ENCODE peak calls at places on chromosomes 13 and 19, in eight cellular contexts. G, Q, V, S, R, H, B and W are unnamed samples.

GRCh38 chr13:59531571-59532091 is 632.1 kb downstream of the DIAPH3 start:
- DNase-seq in V (peak), S (peak), B (no peak), G (no peak), Q (peak), H (no peak), R (peak), W (peak)

GRCh38 chr13:107770541-107770940 is 444.8 kb downstream of the LIG4 start:
- DNase-seq in G (no peak), S (no peak), B (no peak), V (no peak), Q (no peak), R (no peak), H (no peak), W (no peak)

GRCh38 chr19:3291644-3292043 is 67.2 kb downstream of the CELF5 start:
- DNase-seq in B (no peak), S (no peak), V (no peak), R (no peak), G (no peak), Q (no peak), H (no peak), W (no peak)

GRCh38 chr19:41872775-41873647 is 4.1 kb upstream of the CD79A start:
- DNase-seq in R (peak), S (peak), G (peak), H (peak), Q (no peak), V (peak), B (peak), W (peak)

GRCh38 chr19:41753159-41753558 is 2.2 kb upstream of the CEACAM6 start:
- DNase-seq in Q (no peak), B (peak), S (peak), V (peak), G (peak), H (peak), R (peak), W (peak)

GRCh38 chr19:4971424-4971793 is 2.5 kb downstream of the KDM4B start:
- DNase-seq in G (peak), V (no peak), R (peak), S (no peak), H (no peak), Q (no peak), B (no peak), W (peak)

GRCh38 chr19:50969413-50969760 is at the start of gene KLK6:
- DNase-seq in G (no peak), H (no peak), V (no peak), R (no peak), S (no peak), B (no peak), Q (no peak), W (no peak)

GRCh38 chr19:41753936-41754529 is 1.3 kb upstream of the CEACAM6 start:
- DNase-seq in V (peak), S (peak), G (peak), H (peak), R (peak), Q (no peak), B (peak), W (peak)

GRCh38 chr19:54014920-54015560 is 23.6 kb downstream of the CACNG6 start:
- DNase-seq in R (no peak), V (no peak), B (no peak), H (no peak), S (no peak), Q (no peak), G (no peak), W (peak)

GRCh38 chr13:24267283-24267682 is 42.1 kb upstream of the C1QTNF9 start:
- DNase-seq in H (no peak), B (no peak), S (no peak), V (no peak), R (no peak), G (no peak), Q (no peak), W (no peak)

GRCh38 chr19:4051175-4052101 is 15.3 kb downstream of the ZBTB7A start:
- DNase-seq in H (no peak), G (no peak), B (no peak), V (no peak), R (peak), Q (no peak), S (no peak), W (no peak)

GRCh38 chr13:114315074-114315785 is 927 bp downstream of the CHAMP1 start:
- DNase-seq in B (no peak), R (no peak), G (no peak), S (no peak), V (no peak), H (no peak), Q (no peak), W (no peak)

GRCh38 chr13:108486096-108486495 is 143.3 kb upstream of the MYO16 start:
- DNase-seq in V (no peak), R (no peak), G (no peak), Q (no peak), H (no peak), B (no peak), S (no peak), W (no peak)

GRCh38 chr19:37999309-38000213 is 92.6 kb downstream of the SIPA1L3 start:
- DNase-seq in B (no peak), G (no peak), V (no peak), H (no peak), Q (peak), S (no peak), R (no peak), W (no peak)

GRCh38 chr13:105202384-105202783 is 1333.1 kb downstream of the EFNB2 start:
- DNase-seq in R (no peak), S (peak), V (no peak), Q (peak), H (no peak), G (no peak), B (no peak), W (peak)

GRCh38 chr19:29404015-29404414 is 121.8 kb upstream of the VSTM2B start:
- DNase-seq in G (no peak), V (no peak), B (no peak), R (no peak), S (peak), Q (no peak), H (no peak), W (peak)

GRCh38 chr13:25886438-25887214 is 165.2 kb downstream of the SHISA2 start:
- DNase-seq in S (no peak), B (no peak), Q (no peak), V (no peak), R (no peak), G (no peak), H (no peak), W (no peak)

GRCh38 chr19:16076154-16076957 is at the start of gene TPM4:
- DNase-seq in V (peak), H (peak), B (peak), S (peak), G (peak), R (peak), Q (peak), W (peak)

GRCh38 chr19:11480927-11481776 is at the start of gene ELAVL3:
- DNase-seq in Q (no peak), B (no peak), H (no peak), G (no peak), V (no peak), R (no peak), S (peak), W (peak)

GRCh38 chr13:113996081-113996911 is 22.4 kb upstream of the C13orf46 start:
- DNase-seq in V (no peak), Q (no peak), R (no peak), B (no peak), S (no peak), H (no peak), G (no peak), W (no peak)

GRCh38 chr19:1064661-1065605 is 2.0 kb upstream of the ARHGAP45 start:
- DNase-seq in H (peak), Q (no peak), G (peak), R (peak), V (peak), S (peak), B (peak), W (peak)

GRCh38 chr19:30361107-30361447 is 11.1 kb upstream of the ZNF536 start:
- DNase-seq in H (no peak), S (no peak), G (no peak), Q (no peak), B (no peak), V (no peak), R (no peak), W (no peak)

GRCh38 chr19:15444505-15445226 is 5.1 kb downstream of the WIZ start:
- DNase-seq in G (no peak), B (no peak), S (no peak), Q (no peak), V (no peak), R (no peak), H (no peak), W (no peak)

GRCh38 chr19:10471909-10472308 is 31.2 kb downstream of the KEAP1 start:
- DNase-seq in V (no peak), S (peak), G (no peak), H (no peak), Q (no peak), R (no peak), B (no peak), W (peak)

GRCh38 chr13:89239361-89240127 is 1568.4 kb downstream of the SLITRK5 start:
- DNase-seq in G (no peak), B (no peak), Q (no peak), S (no peak), V (no peak), R (no peak), H (no peak), W (no peak)

GRCh38 chr19:17402982-17403855 is 2.2 kb downstream of the BST2 start:
- DNase-seq in B (peak), Q (no peak), S (peak), V (peak), R (no peak), G (peak), H (no peak), W (peak)

GRCh38 chr13:90121784-90122183 is 1225.7 kb upstream of the MIR17HG start:
- DNase-seq in G (no peak), V (no peak), Q (no peak), H (no peak), S (no peak), R (no peak), B (no peak), W (no peak)